ENCODE peak calls at places on chromosomes 13 and 19, in five cellular contexts. One of them, this sample, is unnamed.

GRCh38 chr19:2942928-2943640 is 1.7 kb downstream of the ZNF77 start:
- DNase-seq in SK-N-SH: no peak
- DNase-seq in H1: no peak
- DNase-seq in GM12878: no peak
- DNase-seq in K562: no peak
- DNase-seq in this sample: no peak

GRCh38 chr19:33660426-33661160 is 38.8 kb downstream of the CHST8 start:
- DNase-seq in SK-N-SH: no peak
- DNase-seq in H1: no peak
- DNase-seq in GM12878: no peak
- DNase-seq in K562: no peak
- DNase-seq in this sample: no peak

GRCh38 chr13:106109391-106109791 is 426.1 kb downstream of the EFNB2 start:
- DNase-seq in SK-N-SH: no peak
- DNase-seq in H1: no peak
- DNase-seq in GM12878: no peak
- DNase-seq in K562: no peak
- DNase-seq in this sample: no peak

GRCh38 chr19:46202426-46202825 is 27.1 kb upstream of the IGFL1 start:
- DNase-seq in SK-N-SH: no peak
- DNase-seq in H1: no peak
- DNase-seq in GM12878: no peak
- DNase-seq in K562: no peak
- DNase-seq in this sample: no peak

GRCh38 chr19:13022859-13023636 is 27.8 kb downstream of the NFIX start:
- DNase-seq in SK-N-SH: peak; percentile 87
- DNase-seq in H1: no peak
- DNase-seq in GM12878: no peak
- DNase-seq in K562: peak; percentile 71
- DNase-seq in this sample: peak; percentile 7

GRCh38 chr13:28568286-28568685 is 73.4 kb upstream of the FLT1 start:
- DNase-seq in SK-N-SH: peak; percentile 46
- DNase-seq in H1: no peak
- DNase-seq in GM12878: no peak
- DNase-seq in K562: peak; percentile 17
- DNase-seq in this sample: peak; percentile 38

GRCh38 chr19:7657047-7657779 is 11.6 kb upstream of the RETN start:
- DNase-seq in SK-N-SH: no peak
- DNase-seq in H1: no peak
- DNase-seq in GM12878: no peak
- DNase-seq in K562: no peak
- DNase-seq in this sample: peak; percentile 95

GRCh38 chr19:55372316-55373081 is 2.2 kb upstream of the IL11 start:
- DNase-seq in SK-N-SH: peak; percentile 64
- DNase-seq in H1: no peak
- DNase-seq in GM12878: no peak
- DNase-seq in K562: no peak
- DNase-seq in this sample: no peak

GRCh38 chr13:98033277-98034247 is 80.1 kb downstream of the IPO5 start:
- DNase-seq in SK-N-SH: peak; percentile 39
- DNase-seq in H1: no peak
- DNase-seq in GM12878: no peak
- DNase-seq in K562: no peak
- DNase-seq in this sample: no peak

GRCh38 chr19:41997121-41997850 is 3.3 kb upstream of the ATP1A3 start:
- DNase-seq in SK-N-SH: peak; percentile 62
- DNase-seq in H1: no peak
- DNase-seq in GM12878: no peak
- DNase-seq in K562: peak; percentile 79
- DNase-seq in this sample: no peak

GRCh38 chr13:113763961-113764792 is 5.2 kb downstream of the TMEM255B start:
- DNase-seq in SK-N-SH: no peak
- DNase-seq in H1: no peak
- DNase-seq in GM12878: no peak
- DNase-seq in K562: no peak
- DNase-seq in this sample: no peak

GRCh38 chr13:46160474-46161066 is 21.4 kb downstream of the LCP1 start:
- DNase-seq in SK-N-SH: peak; percentile 75
- DNase-seq in H1: no peak
- DNase-seq in GM12878: no peak
- DNase-seq in K562: peak; percentile 24
- DNase-seq in this sample: peak; percentile 70

GRCh38 chr19:17753976-17754375 is 2.7 kb downstream of the FCHO1 start:
- DNase-seq in SK-N-SH: no peak
- DNase-seq in H1: no peak
- DNase-seq in GM12878: no peak
- DNase-seq in K562: no peak
- DNase-seq in this sample: no peak

GRCh38 chr13:103406967-103407366 is 340.8 kb upstream of the SLC10A2 start:
- DNase-seq in SK-N-SH: no peak
- DNase-seq in H1: no peak
- DNase-seq in GM12878: no peak
- DNase-seq in K562: no peak
- DNase-seq in this sample: no peak

GRCh38 chr19:39969681-39970423 is 1.1 kb upstream of the PSMC4 start:
- DNase-seq in SK-N-SH: no peak
- DNase-seq in H1: no peak
- DNase-seq in GM12878: no peak
- DNase-seq in K562: no peak
- DNase-seq in this sample: no peak

GRCh38 chr13:75214846-75215245 is 267.1 kb downstream of the TBC1D4 start:
- DNase-seq in SK-N-SH: no peak
- DNase-seq in H1: no peak
- DNase-seq in GM12878: no peak
- DNase-seq in K562: no peak
- DNase-seq in this sample: no peak

GRCh38 chr19:47419037-47419783 is at the start of gene MEIS3:
- DNase-seq in SK-N-SH: peak; percentile 81
- DNase-seq in H1: no peak
- DNase-seq in GM12878: no peak
- DNase-seq in K562: peak; percentile 60
- DNase-seq in this sample: no peak

GRCh38 chr19:46661735-46662592 is 982 bp upstream of the DACT3 start:
- DNase-seq in SK-N-SH: peak; percentile 76
- DNase-seq in H1: no peak
- DNase-seq in GM12878: no peak
- DNase-seq in K562: peak; percentile 79
- DNase-seq in this sample: peak; percentile 62

GRCh38 chr19:9967326-9967725 is 31.0 kb upstream of the OLFM2 start:
- DNase-seq in SK-N-SH: no peak
- DNase-seq in H1: no peak
- DNase-seq in GM12878: no peak
- DNase-seq in K562: no peak
- DNase-seq in this sample: no peak

GRCh38 chr19:45321848-45322247 is 827 bp downstream of the CKM start:
- DNase-seq in SK-N-SH: no peak
- DNase-seq in H1: no peak
- DNase-seq in GM12878: no peak
- DNase-seq in K562: no peak
- DNase-seq in this sample: no peak

GRCh38 chr13:84553252-84553651 is 671.0 kb upstream of the SLITRK1 start:
- DNase-seq in SK-N-SH: no peak
- DNase-seq in H1: no peak
- DNase-seq in GM12878: no peak
- DNase-seq in K562: no peak
- DNase-seq in this sample: no peak

GRCh38 chr13:109755551-109755950 is 30.8 kb downstream of the IRS2 start:
- DNase-seq in SK-N-SH: no peak
- DNase-seq in H1: no peak
- DNase-seq in GM12878: no peak
- DNase-seq in K562: no peak
- DNase-seq in this sample: no peak

GRCh38 chr19:18670313-18670712 is 13.2 kb upstream of the CRTC1 start:
- DNase-seq in SK-N-SH: peak; percentile 70
- DNase-seq in H1: no peak
- DNase-seq in GM12878: no peak
- DNase-seq in K562: no peak
- DNase-seq in this sample: no peak

GRCh38 chr19:12843999-12844732 is 5.9 kb downstream of the MAST1 start:
- DNase-seq in SK-N-SH: no peak
- DNase-seq in H1: no peak
- DNase-seq in GM12878: no peak
- DNase-seq in K562: no peak
- DNase-seq in this sample: no peak

GRCh38 chr19:18785179-18786124 is 5.7 kb downstream of the COMP start:
- DNase-seq in SK-N-SH: peak; percentile 100
- DNase-seq in H1: no peak
- DNase-seq in GM12878: no peak
- DNase-seq in K562: peak; percentile 100
- DNase-seq in this sample: peak; percentile 34

GRCh38 chr19:2081873-2082810 is 14.0 kb downstream of the MOB3A start:
- DNase-seq in SK-N-SH: peak; percentile 28
- DNase-seq in H1: no peak
- DNase-seq in GM12878: no peak
- DNase-seq in K562: no peak
- DNase-seq in this sample: peak; percentile 78

GRCh38 chr19:55666343-55667005 is 8.6 kb upstream of the EPN1 start:
- DNase-seq in SK-N-SH: no peak
- DNase-seq in H1: no peak
- DNase-seq in GM12878: no peak
- DNase-seq in K562: no peak
- DNase-seq in this sample: no peak

GRCh38 chr19:54158812-54159351 is 639 bp downstream of the LENG1 start:
- DNase-seq in SK-N-SH: no peak
- DNase-seq in H1: no peak
- DNase-seq in GM12878: no peak
- DNase-seq in K562: no peak
- DNase-seq in this sample: no peak

GRCh38 chr13:51769455-51770127 is 34.4 kb downstream of the DHRS12 start:
- DNase-seq in SK-N-SH: peak; percentile 52
- DNase-seq in H1: no peak
- DNase-seq in GM12878: no peak
- DNase-seq in K562: no peak
- DNase-seq in this sample: no peak

GRCh38 chr13:87671824-87672603 is 843 bp downstream of the SLITRK5 start:
- DNase-seq in SK-N-SH: peak; percentile 59
- DNase-seq in H1: no peak
- DNase-seq in GM12878: no peak
- DNase-seq in K562: no peak
- DNase-seq in this sample: no peak

GRCh38 chr19:11265785-11266236 is 3.5 kb upstream of the DOCK6 start:
- DNase-seq in SK-N-SH: no peak
- DNase-seq in H1: no peak
- DNase-seq in GM12878: no peak
- DNase-seq in K562: no peak
- DNase-seq in this sample: no peak

GRCh38 chr13:48600374-48601364 is 53.1 kb upstream of the CYSLTR2 start:
- DNase-seq in SK-N-SH: no peak
- DNase-seq in H1: no peak
- DNase-seq in GM12878: no peak
- DNase-seq in K562: no peak
- DNase-seq in this sample: no peak

GRCh38 chr13:49622174-49622946 is 5.9 kb upstream of the ARL11 start:
- DNase-seq in SK-N-SH: no peak
- DNase-seq in H1: no peak
- DNase-seq in GM12878: no peak
- DNase-seq in K562: no peak
- DNase-seq in this sample: no peak
- TF ChIP-seq GABPA in SK-N-SH: no peak
- TF ChIP-seq GABPA in H1: no peak
- TF ChIP-seq GABPA in GM12878: no peak
- TF ChIP-seq GABPA in K562: no peak
- TF ChIP-seq GABPA in this sample: no peak

GRCh38 chr19:38910488-38910887 is 1.5 kb downstream of the CCER2 start:
- DNase-seq in SK-N-SH: no peak
- DNase-seq in H1: no peak
- DNase-seq in GM12878: no peak
- DNase-seq in K562: no peak
- DNase-seq in this sample: no peak
- TF ChIP-seq POLR2AphosphoS5 in SK-N-SH: no peak
- TF ChIP-seq POLR2AphosphoS5 in H1: peak; percentile 31
- TF ChIP-seq POLR2AphosphoS5 in GM12878: no peak
- TF ChIP-seq POLR2AphosphoS5 in K562: no peak
- TF ChIP-seq POLR2AphosphoS5 in this sample: no peak

GRCh38 chr19:29940971-29941585 is 961 bp upstream of the URI1 start:
- DNase-seq in SK-N-SH: no peak
- DNase-seq in H1: no peak
- DNase-seq in GM12878: no peak
- DNase-seq in K562: no peak
- DNase-seq in this sample: no peak

GRCh38 chr19:29942404-29943261 is 594 bp downstream of the URI1 start:
- DNase-seq in SK-N-SH: peak; percentile 89
- DNase-seq in H1: no peak
- DNase-seq in GM12878: no peak
- DNase-seq in K562: no peak
- DNase-seq in this sample: peak; percentile 64

GRCh38 chr19:29939628-29940027 is 2.4 kb upstream of the URI1 start:
- DNase-seq in SK-N-SH: no peak
- DNase-seq in H1: no peak
- DNase-seq in GM12878: no peak
- DNase-seq in K562: no peak
- DNase-seq in this sample: no peak

GRCh38 chr19:29943615-29944014 is 1.6 kb downstream of the URI1 start:
- DNase-seq in SK-N-SH: no peak
- DNase-seq in H1: no peak
- DNase-seq in GM12878: no peak
- DNase-seq in K562: no peak
- DNase-seq in this sample: no peak

GRCh38 chr19:29941828-29942403 is at the start of gene URI1:
- DNase-seq in SK-N-SH: peak; percentile 97
- DNase-seq in H1: peak; percentile 36
- DNase-seq in GM12878: no peak
- DNase-seq in K562: peak; percentile 96
- DNase-seq in this sample: peak; percentile 82
- TF ChIP-seq GABPA in SK-N-SH: no peak
- TF ChIP-seq GABPA in H1: no peak
- TF ChIP-seq GABPA in GM12878: no peak
- TF ChIP-seq GABPA in K562: peak; percentile 80
- TF ChIP-seq GABPA in this sample: no peak

DNA sequence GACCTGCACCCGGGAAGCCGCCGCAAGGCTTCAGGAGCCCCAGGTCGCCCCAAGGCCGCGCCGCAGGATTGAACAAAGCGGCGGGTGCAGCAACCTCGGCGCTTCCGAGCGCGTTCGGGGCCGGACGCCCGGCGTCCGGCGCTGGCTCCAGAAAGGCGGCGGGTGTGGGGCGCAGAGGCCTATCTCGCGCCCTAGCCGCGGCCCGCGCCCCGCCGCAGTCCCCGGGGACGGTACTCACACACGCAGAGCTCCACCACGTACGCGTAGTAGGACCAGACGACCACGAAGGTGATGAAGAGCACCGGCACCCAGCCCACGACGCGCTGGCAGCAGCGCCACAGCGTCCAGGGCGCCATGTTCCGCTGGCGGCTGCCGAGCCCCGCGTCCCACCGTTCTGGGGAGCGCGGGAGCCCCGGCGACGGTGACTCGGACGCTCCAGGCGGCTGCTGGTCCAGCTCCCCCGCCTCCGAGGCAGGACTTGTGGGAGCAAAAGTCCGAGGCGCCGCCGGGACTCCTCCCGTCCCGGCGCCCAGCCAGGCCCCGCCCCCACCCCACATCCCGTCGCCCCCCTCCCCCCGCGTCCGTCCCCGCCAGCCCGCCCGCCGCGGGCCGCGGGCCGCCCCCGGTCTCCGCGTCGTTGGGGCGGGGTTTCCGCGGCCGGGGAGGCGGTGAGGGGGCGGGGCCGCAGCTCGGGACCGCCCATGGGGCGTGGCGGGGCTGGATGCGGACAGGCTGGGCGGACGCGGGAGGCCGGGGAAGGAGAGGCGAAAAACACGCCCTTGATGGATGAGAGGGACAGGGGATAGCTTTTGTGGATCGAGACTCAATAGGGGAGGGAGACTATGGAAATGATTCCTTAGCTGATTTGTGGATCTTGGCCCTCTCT is at the start of gene ZDHHC20:
- DNase-seq in SK-N-SH: peak; percentile 99
- DNase-seq in H1: peak; percentile 46
- DNase-seq in GM12878: no peak
- DNase-seq in K562: peak; percentile 94
- DNase-seq in this sample: peak; percentile 82
- TF ChIP-seq POLR2AphosphoS5 in SK-N-SH: peak; percentile 52
- TF ChIP-seq POLR2AphosphoS5 in H1: peak; percentile 64
- TF ChIP-seq POLR2AphosphoS5 in GM12878: peak; percentile 75
- TF ChIP-seq POLR2AphosphoS5 in K562: peak; percentile 27
- TF ChIP-seq POLR2AphosphoS5 in this sample: peak; percentile 26